ENCODE peak calls at places on chromosome 12, in eight cellular contexts. F is CD4-positive, alpha-beta memory T cell; E is activated B cell treated with CpG ODN at 0.5 μM for 24 hours; T is AG09309; V is astrocyte of the cerebellum; D is fibroblast of mammary gland; K is T-helper 9 cell; U is CD8-positive, alpha-beta T cell. G is an unnamed sample.

GRCh38 chr12:12661086-12661485 is 34.9 kb downstream of the GPR19 start:
- DNase-seq in K (no peak), E (no peak), T (peak; percentile 63), F (no peak), V (peak; percentile 78), D (peak; percentile 83), U (no peak), G (no peak)

GRCh38 chr12:92192361-92192760 is 46.7 kb upstream of the BTG1 start:
- DNase-seq in F (no peak), K (no peak), D (no peak), T (no peak), U (no peak), E (no peak), V (no peak), G (no peak)

GRCh38 chr12:24539646-24540045 is 409.3 kb downstream of the BCAT1 start:
- DNase-seq in K (no peak), V (no peak), F (no peak), T (no peak), E (no peak), D (no peak), U (no peak), G (no peak)

GRCh38 chr12:93537769-93538168 is 34.7 kb upstream of the SOCS2 start:
- DNase-seq in K (no peak), F (no peak), D (no peak), U (no peak), E (no peak), V (no peak), T (no peak), G (no peak)

GRCh38 chr12:120761581-120761980 is 36.0 kb downstream of the ACADS start:
- DNase-seq in E (no peak), T (no peak), U (no peak), D (peak; percentile 86), V (peak; percentile 15), F (no peak), K (no peak), G (no peak)

GRCh38 chr12:47903927-47904646 is 707 bp downstream of the VDR start:
- DNase-seq in T (peak; percentile 46), U (peak; percentile 57), K (peak; percentile 36), E (no peak), F (peak; percentile 25), V (peak; percentile 62), D (peak; percentile 83), G (peak; percentile 30)

GRCh38 chr12:546920-547845 is 87.4 kb downstream of the B4GALNT3 start:
- DNase-seq in F (peak; percentile 52), U (peak; percentile 55), E (peak; percentile 57), V (no peak), D (peak; percentile 30), K (peak; percentile 69), T (no peak), G (no peak)

GRCh38 chr12:11553871-11554533 is 95.5 kb upstream of the ETV6 start:
- DNase-seq in E (no peak), U (peak; percentile 47), D (peak; percentile 59), V (peak; percentile 38), T (peak; percentile 18), F (peak; percentile 54), K (peak; percentile 19), G (no peak)

GRCh38 chr12:990308-990648 is 745 bp upstream of the ERC1 start:
- DNase-seq in U (peak; percentile 60), V (peak; percentile 16), K (peak; percentile 19), F (peak; percentile 50), T (no peak), E (no peak), D (peak; percentile 78), G (peak; percentile 38)

GRCh38 chr12:49933793-49934192 is 16.7 kb upstream of the AQP2 start:
- DNase-seq in F (no peak), K (no peak), E (no peak), V (peak; percentile 22), D (peak; percentile 56), U (no peak), T (no peak), G (no peak)

GRCh38 chr12:106227641-106228319 is 20.0 kb downstream of the CKAP4 start:
- DNase-seq in E (no peak), U (peak; percentile 86), T (no peak), F (peak; percentile 76), K (peak; percentile 43), D (peak; percentile 15), V (no peak), G (no peak)

GRCh38 chr12:88237954-88238353 is 95.8 kb downstream of the TMTC3 start:
- DNase-seq in K (no peak), V (peak; percentile 23), E (no peak), U (no peak), T (no peak), D (peak; percentile 85), F (no peak), G (no peak)

GRCh38 chr12:116455540-116456306 is 103.5 kb upstream of the MAP1LC3B2 start:
- DNase-seq in U (no peak), D (peak; percentile 98), E (no peak), V (peak; percentile 94), K (no peak), F (no peak), T (peak; percentile 80), G (peak; percentile 73)

GRCh38 chr12:70756791-70757190 is 119.6 kb upstream of the PTPRB start:
- DNase-seq in V (no peak), E (no peak), D (no peak), F (no peak), K (no peak), T (no peak), U (no peak), G (no peak)

GRCh38 chr12:126681676-126682075 is 1585.3 kb upstream of the TMEM132C start:
- DNase-seq in F (no peak), K (no peak), D (no peak), U (no peak), T (no peak), E (no peak), V (peak; percentile 31), G (no peak)

GRCh38 chr12:81297606-81298005 is 219.7 kb downstream of the ACSS3 start:
- DNase-seq in K (no peak), E (no peak), T (no peak), D (no peak), F (no peak), U (no peak), V (no peak), G (no peak)

GRCh38 chr12:75892779-75893408 is 138.7 kb downstream of the PHLDA1 start:
- DNase-seq in V (peak; percentile 37), K (no peak), T (peak; percentile 25), U (no peak), D (peak; percentile 55), E (no peak), F (no peak), G (no peak)

GRCh38 chr12:72272731-72273498 is 745 bp downstream of the TRHDE start:
- DNase-seq in D (no peak), F (no peak), T (no peak), V (no peak), E (no peak), K (no peak), U (no peak), G (no peak)

GRCh38 chr12:40691913-40692616 is at the start of gene CNTN1:
- DNase-seq in T (no peak), D (peak; percentile 57), E (no peak), F (no peak), V (peak; percentile 50), K (no peak), U (no peak), G (peak; percentile 27)

GRCh38 chr12:82406651-82407050 is 48.3 kb downstream of the METTL25 start:
- DNase-seq in U (no peak), D (no peak), E (no peak), F (no peak), V (no peak), K (no peak), T (no peak), G (no peak)

GRCh38 chr12:56804684-56805083 is 41.6 kb downstream of the HSD17B6 start:
- DNase-seq in F (no peak), K (no peak), V (no peak), T (no peak), U (no peak), D (no peak), E (no peak), G (no peak)

GRCh38 chr12:108772247-108772646 is 40.9 kb upstream of the CORO1C start:
- DNase-seq in T (no peak), V (no peak), F (no peak), D (no peak), K (no peak), U (no peak), E (no peak), G (no peak)

GRCh38 chr12:120169946-120170345 is 24.6 kb downstream of the GCN1 start:
- DNase-seq in U (no peak), T (no peak), E (no peak), V (no peak), F (no peak), D (no peak), K (no peak), G (no peak)

GRCh38 chr12:53191885-53192530 is 11.3 kb upstream of the CSAD start:
- DNase-seq in F (no peak), K (no peak), D (no peak), T (no peak), E (no peak), V (no peak), U (no peak), G (no peak)

GRCh38 chr12:6070472-6071257 is 53.8 kb downstream of the VWF start:
- DNase-seq in T (no peak), V (no peak), E (no peak), F (no peak), U (no peak), D (no peak), K (no peak), G (no peak)

GRCh38 chr12:23611320-23611719 is 338.1 kb downstream of the SOX5 start:
- DNase-seq in U (no peak), D (peak; percentile 47), K (no peak), T (no peak), V (no peak), E (no peak), F (no peak), G (no peak)

GRCh38 chr12:118459110-118459509 is 82.8 kb downstream of the SUDS3 start:
- DNase-seq in T (no peak), F (no peak), V (no peak), E (no peak), U (no peak), K (no peak), D (no peak), G (no peak)

GRCh38 chr12:2492166-2492705 is 302.5 kb upstream of the FKBP4 start:
- DNase-seq in U (no peak), K (no peak), F (no peak), D (no peak), E (no peak), V (no peak), T (no peak), G (no peak)

GRCh38 chr12:107458163-107458562 is 227.4 kb upstream of the PWP1 start:
- DNase-seq in U (no peak), K (no peak), V (no peak), T (no peak), F (no peak), E (no peak), D (peak; percentile 29), G (no peak)

GRCh38 chr12:125436686-125437085 is 371.5 kb downstream of the AACS start:
- DNase-seq in D (no peak), U (no peak), K (no peak), E (no peak), T (no peak), V (no peak), F (no peak), G (no peak)

GRCh38 chr12:116127858-116128257 is 149.6 kb downstream of the MED13L start:
- DNase-seq in E (no peak), K (no peak), V (no peak), U (no peak), F (no peak), D (no peak), T (no peak), G (no peak)

GRCh38 chr12:78645956-78646355 is 218.6 kb upstream of the SYT1 start:
- DNase-seq in T (no peak), E (no peak), K (no peak), D (peak; percentile 8), V (no peak), U (no peak), F (no peak), G (no peak)

GRCh38 chr12:124867389-124867930 is 3.8 kb upstream of the SCARB1 start:
- DNase-seq in U (no peak), V (no peak), T (no peak), E (no peak), F (no peak), K (no peak), D (peak; percentile 69), G (no peak)

GRCh38 chr12:89070603-89071002 is 281.7 kb downstream of the DUSP6 start:
- DNase-seq in U (no peak), V (no peak), F (no peak), E (no peak), D (no peak), T (no peak), K (no peak), G (no peak)